ENCODE peak calls at places on chromosome 9, in four cellular contexts. R is astrocyte of the spinal cord, Y is HCT116, E is mesendoderm. N is an unnamed sample.

GRCh38 chr9:89278997-89279739 is 31.8 kb upstream of the CKS2 start:
- DNase-seq in E (peak), Y (peak), R (peak), N (peak)

GRCh38 chr9:92294297-92294676 is 790 bp upstream of the IARS1 start:
- DNase-seq in Y (no peak), R (peak), E (peak), N (peak)

GRCh38 chr9:114616684-114617520 is 5.8 kb downstream of the TMEM268 start:
- DNase-seq in Y (no peak), R (no peak), E (no peak), N (no peak)

GRCh38 chr9:111975709-111976108 is 79.1 kb downstream of the UGCG start:
- DNase-seq in Y (peak), R (no peak), E (peak), N (no peak)

GRCh38 chr9:114037249-114037648 is 40.9 kb downstream of the AMBP start:
- DNase-seq in R (no peak), E (no peak), Y (no peak), N (no peak)

GRCh38 chr9:95080961-95081658 is 236.4 kb downstream of the FANCC start:
- DNase-seq in Y (no peak), E (no peak), R (no peak), N (no peak)

GRCh38 chr9:77883846-77884771 is 147.5 kb downstream of the GNAQ start:
- DNase-seq in Y (no peak), R (peak), E (peak), N (peak)

GRCh38 chr9:73149371-73150067 is 2.1 kb upstream of the ANXA1 start:
- DNase-seq in E (peak), Y (peak), R (peak), N (peak)

GRCh38 chr9:8521112-8521511 is 721.5 kb upstream of the DMAC1 start:
- DNase-seq in E (peak), R (no peak), Y (no peak), N (no peak)

GRCh38 chr9:83154087-83154736 is 91.3 kb upstream of the RASEF start:
- DNase-seq in E (peak), R (peak), Y (no peak), N (peak)

GRCh38 chr9:79895232-79895631 is 323.5 kb downstream of the TLE4 start:
- DNase-seq in Y (no peak), R (no peak), E (no peak), N (no peak)

GRCh38 chr9:138077898-138078540 is 200.4 kb downstream of the CACNA1B start:
- DNase-seq in R (no peak), E (no peak), Y (no peak), N (no peak)

GRCh38 chr9:99144966-99145365 is 40.1 kb downstream of the TGFBR1 start:
- DNase-seq in Y (no peak), E (no peak), R (no peak), N (no peak)

GRCh38 chr9:73667749-73668148 is 516.1 kb downstream of the ANXA1 start:
- DNase-seq in Y (no peak), R (no peak), E (peak), N (peak)

GRCh38 chr9:135023389-135023788 is 64.1 kb upstream of the OLFM1 start:
- DNase-seq in Y (peak), R (no peak), E (peak), N (peak)

GRCh38 chr9:105290401-105290800 is 46.0 kb downstream of the SLC44A1 start:
- DNase-seq in R (no peak), Y (no peak), E (no peak), N (peak)

GRCh38 chr9:68843239-68843638 is 138.2 kb downstream of the PIP5K1B start:
- DNase-seq in R (no peak), E (no peak), Y (no peak), N (no peak)

GRCh38 chr9:114763220-114763619 is 42.6 kb downstream of the TNFSF15 start:
- DNase-seq in R (no peak), Y (no peak), E (no peak), N (no peak)

GRCh38 chr9:124254261-124254682 is 3.5 kb upstream of the NEK6 start:
- DNase-seq in R (no peak), Y (no peak), E (no peak), N (no peak)

GRCh38 chr9:87309236-87309635 is 188.4 kb upstream of the DAPK1 start:
- DNase-seq in Y (no peak), R (peak), E (no peak), N (no peak)

GRCh38 chr9:37290881-37291485 is 131.5 kb upstream of the GRHPR start:
- DNase-seq in Y (peak), E (no peak), R (peak), N (peak)

GRCh38 chr9:133692364-133692985 is 45.7 kb downstream of the SARDH start:
- DNase-seq in E (no peak), R (no peak), Y (no peak), N (no peak)

GRCh38 chr9:124126571-124127289 is 115.2 kb downstream of the LHX2 start:
- DNase-seq in Y (peak), R (peak), E (peak), N (peak)

GRCh38 chr9:101028346-101029299 is at the start of gene PLPPR1:
- DNase-seq in Y (no peak), R (peak), E (peak), N (peak)

GRCh38 chr9:68704804-68705635 is at the start of gene PIP5K1B:
- DNase-seq in Y (no peak), E (peak), R (peak), N (peak)

GRCh38 chr9:95373069-95373681 is 55.7 kb upstream of the FANCC start:
- DNase-seq in R (no peak), E (no peak), Y (no peak), N (no peak)

GRCh38 chr9:33143241-33143642 is 23.9 kb downstream of the B4GALT1 start:
- DNase-seq in Y (no peak), E (no peak), R (peak), N (peak)

GRCh38 chr9:105921057-105921721 is 226.8 kb downstream of the TMEM38B start:
- DNase-seq in Y (no peak), R (no peak), E (peak), N (no peak)

GRCh38 chr9:136847065-136847826 is 2.0 kb upstream of the PHPT1 start:
- DNase-seq in Y (peak), R (peak), E (peak), N (peak)

GRCh38 chr9:37437010-37437409 is 14.5 kb downstream of the GRHPR start:
- DNase-seq in Y (no peak), E (no peak), R (no peak), N (no peak)

GRCh38 chr9:95167998-95168397 is 149.5 kb downstream of the FANCC start:
- DNase-seq in E (peak), Y (peak), R (peak), N (peak)

GRCh38 chr9:132172185-132172584 is 10.3 kb downstream of the NTNG2 start:
- DNase-seq in E (no peak), Y (no peak), R (no peak), N (no peak)

GRCh38 chr9:124605258-124605657 is 98.1 kb upstream of the NR5A1 start:
- DNase-seq in R (no peak), E (no peak), Y (no peak), N (no peak)

GRCh38 chr9:6757988-6758417 is 230 bp downstream of the KDM4C start:
- DNase-seq in Y (no peak), E (no peak), R (no peak), N (no peak)

GRCh38 chr9:92986175-92987110 is 39.1 kb downstream of the FGD3 start:
- DNase-seq in R (no peak), Y (no peak), E (peak), N (peak)

GRCh38 chr9:123457586-123457985 is 101.6 kb downstream of the CRB2 start:
- DNase-seq in R (no peak), E (no peak), Y (no peak), N (no peak)

GRCh38 chr9:35341585-35341984 is 148.3 kb upstream of the RUSC2 start:
- DNase-seq in R (peak), E (peak), Y (no peak), N (peak)
- H3K4me3 ChIP-seq in R (no peak), E (no peak), Y (no peak), N (peak)

GRCh38 chr9:70256123-70256551 is 2.6 kb upstream of the SMC5 start:
- DNase-seq in Y (no peak), E (no peak), R (peak), N (peak)
- H3K4me3 ChIP-seq in Y (no peak), E (no peak), R (peak), N (peak)

GRCh38 chr9:97594414-97594921 is 38.7 kb downstream of the TSTD2 start:
- DNase-seq in E (no peak), Y (no peak), R (no peak), N (no peak)
- H3K4me3 ChIP-seq in E (no peak), Y (no peak), R (no peak), N (no peak)

GRCh38 chr9:120842685-120843485 is at the start of gene PSMD5:
- DNase-seq in R (peak), Y (peak), E (peak), N (peak)

GRCh38 chr9:120839146-120839545 is 3.6 kb downstream of the PSMD5 start:
- DNase-seq in Y (no peak), R (peak), E (peak), N (peak)

GRCh38 chr9:120845255-120845654 is 2.5 kb upstream of the PSMD5 start:
- DNase-seq in R (no peak), E (no peak), Y (no peak), N (peak)

GRCh38 chr9:120846251-120846869 is 3.6 kb upstream of the PSMD5 start:
- DNase-seq in E (no peak), Y (no peak), R (no peak), N (no peak)

DNA sequence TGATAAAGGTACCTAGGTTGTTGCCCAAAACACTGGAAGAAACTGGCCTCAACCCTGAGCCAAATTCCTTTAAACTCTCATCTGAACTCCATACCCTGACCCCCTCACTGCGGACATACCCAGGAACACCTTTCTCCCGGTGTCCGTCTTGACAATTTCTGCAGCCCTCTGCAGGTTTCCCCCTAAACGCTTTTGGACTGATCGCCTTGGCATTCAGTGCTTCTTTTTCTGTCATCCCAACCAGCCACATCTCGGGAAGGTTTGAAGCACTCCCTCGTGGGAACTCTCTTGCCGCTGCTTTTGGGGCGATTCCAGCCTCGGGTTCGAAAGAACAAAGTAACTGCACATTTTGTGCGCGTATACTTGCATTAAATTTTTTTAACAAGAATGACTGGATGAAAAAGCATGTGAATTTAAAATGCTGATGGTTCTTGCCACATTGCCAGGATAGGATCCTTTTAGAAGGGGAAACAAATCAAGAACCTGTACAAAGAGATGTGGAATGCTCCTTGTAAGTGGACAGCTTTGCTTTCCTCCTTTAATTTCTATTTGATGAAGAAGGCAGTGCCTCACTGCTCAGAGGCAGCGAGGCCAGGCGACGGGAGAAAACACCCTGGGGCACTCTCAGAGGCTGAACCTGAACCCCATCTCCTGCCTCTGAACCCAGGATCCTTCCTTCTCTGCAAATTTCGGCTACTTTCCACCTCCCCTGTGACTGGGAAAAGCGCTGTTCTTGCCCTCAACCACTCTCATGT is 615 bp downstream of the PSMD5 start:
- DNase-seq in Y (no peak), R (peak), E (peak), N (peak)
- H3K4me3 ChIP-seq in Y (peak), R (peak), E (peak), N (peak)